ENCODE peak calls at places on chromosomes 4 and X, in four cellular contexts. P is COR-L47; I is stimulated activated CD4-positive, alpha-beta T cell treated with anti-CD3 and anti-CD28 coated beads, TNF-alpha, amount 100 ng/mL, for 24 hours; E is RKO. J is an unnamed sample.

GRCh38 chrX:123731258-123731986 is 1.4 kb downstream of the THOC2 start:
- DNase-seq in P (no peak), I (no peak), E (peak), J (peak)

GRCh38 chr4:122930877-122931276 is 8.5 kb upstream of the NUDT6 start:
- DNase-seq in P (no peak), I (no peak), E (peak), J (peak)

GRCh38 chrX:136694491-136695087 is 46.6 kb downstream of the CD40LG start:
- DNase-seq in P (peak), I (no peak), E (peak), J (peak)

GRCh38 chrX:7926501-7926900 is 712 bp downstream of the PNPLA4 start:
- DNase-seq in P (no peak), I (no peak), E (peak), J (no peak)

GRCh38 chr4:163679189-163679588 is 184.7 kb downstream of the TMA16 start:
- DNase-seq in P (no peak), I (no peak), E (peak), J (peak)

GRCh38 chr4:185128272-185129119 is 14.6 kb upstream of the SLC25A4 start:
- DNase-seq in P (peak), I (no peak), E (no peak), J (no peak)

GRCh38 chrX:118847676-118848075 is 24.1 kb downstream of the ZCCHC12 start:
- DNase-seq in P (peak), I (no peak), E (peak), J (peak)

GRCh38 chr4:119627267-119628190 is 1.1 kb downstream of the PDE5A start:
- DNase-seq in P (peak), I (peak), E (peak), J (peak)

GRCh38 chrX:18490816-18491215 is 65.4 kb downstream of the CDKL5 start:
- DNase-seq in P (no peak), I (no peak), E (no peak), J (no peak)

GRCh38 chrX:72526534-72527508 is 45.8 kb downstream of the HDAC8 start:
- DNase-seq in P (no peak), I (no peak), E (no peak), J (no peak)

GRCh38 chr4:11418610-11419009 is 10.1 kb downstream of the HS3ST1 start:
- DNase-seq in P (no peak), I (no peak), E (no peak), J (no peak)

GRCh38 chrX:46912098-46912672 is at the start of gene JADE3:
- DNase-seq in P (peak), I (no peak), E (peak), J (peak)

GRCh38 chr4:103198111-103198765 is at the start of gene CENPE:
- DNase-seq in P (peak), I (peak), E (peak), J (peak)

J was measured in HAP-1.